ENCODE peak calls at places on chromosomes 3 and 15, in six cellular contexts. V is body of pancreas; R is NCI-H2171 treated with DMSO at 0.1 percent for 48 hours; P is WTC11; D is DMS53; G is activated CD4-positive, alpha-beta memory T cell treated with anti-CD3 and anti-CD28 coated beads, Interleukin-2, amount 10 ng/mL, durations not matched to agents 7 days and 5 days. N is an unnamed sample.
A peak's percentile ranks its signal among the peaks of the same experiment; 100 is the strongest.

GRCh38 chr3:130395916-130396315 is 50.4 kb downstream of the COL6A5 start:
- DNase-seq in V (peak; percentile 4), R (no peak), P (no peak), D (peak; percentile 91), G (no peak), N (no peak)

GRCh38 chr3:159775372-159775961 is 213.2 kb upstream of the IL12A start:
- DNase-seq in V (no peak), R (peak; percentile 66), P (peak; percentile 44), D (no peak), G (no peak), N (no peak)

GRCh38 chr3:13839253-13839652 is 40.6 kb downstream of the WNT7A start:
- DNase-seq in V (no peak), R (no peak), P (no peak), D (no peak), G (no peak), N (no peak)

GRCh38 chr3:142209655-142210054 is 15.7 kb downstream of the GK5 start:
- DNase-seq in V (peak; percentile 12), R (peak; percentile 79), P (no peak), D (no peak), G (no peak), N (peak; percentile 4)

GRCh38 chr15:21261965-21262850 is 178.1 kb downstream of the POTEB3 start:
- DNase-seq in V (no peak), R (no peak), P (no peak), D (no peak), G (no peak), N (no peak)

GRCh38 chr3:11660242-11660641 is 16.5 kb upstream of the VGLL4 start:
- DNase-seq in V (peak; percentile 90), R (no peak), P (no peak), D (peak; percentile 15), G (no peak), N (no peak)

GRCh38 chr3:196440041-196440537 is 7.9 kb upstream of the UBXN7 start:
- DNase-seq in V (no peak), R (no peak), P (no peak), D (no peak), G (no peak), N (no peak)

GRCh38 chr3:178454714-178455113 is 81.5 kb upstream of the KCNMB2 start:
- DNase-seq in V (peak; percentile 34), R (no peak), P (no peak), D (no peak), G (no peak), N (no peak)

GRCh38 chr3:148943531-148944200 is 47.7 kb upstream of the GYG1 start:
- DNase-seq in V (peak; percentile 48), R (peak; percentile 78), P (no peak), D (peak; percentile 90), G (no peak), N (peak; percentile 73)

GRCh38 chr3:27712136-27713065 is 9.7 kb downstream of the EOMES start:
- DNase-seq in V (peak; percentile 79), R (peak; percentile 50), P (peak; percentile 78), D (peak; percentile 75), G (peak; percentile 84), N (no peak)

GRCh38 chr15:87500240-87500639 is 756.3 kb downstream of the NTRK3 start:
- DNase-seq in V (no peak), R (peak; percentile 12), P (peak; percentile 36), D (no peak), G (no peak), N (no peak)

GRCh38 chr15:41848595-41848994 is 9.9 kb downstream of the PLA2G4B start:
- DNase-seq in V (no peak), R (no peak), P (no peak), D (no peak), G (no peak), N (no peak)

GRCh38 chr3:143608966-143609365 is 239.3 kb downstream of the SLC9A9 start:
- DNase-seq in V (no peak), R (no peak), P (no peak), D (no peak), G (no peak), N (no peak)

GRCh38 chr3:123188058-123188457 is 13.7 kb upstream of the SEC22A start:
- DNase-seq in V (no peak), R (no peak), P (no peak), D (no peak), G (no peak), N (no peak)

GRCh38 chr15:92661069-92661468 is 5.5 kb upstream of the FAM174B start:
- DNase-seq in V (no peak), R (no peak), P (no peak), D (no peak), G (no peak), N (no peak)

GRCh38 chr3:104428526-104428925 is 938.2 kb upstream of the ALCAM start:
- DNase-seq in V (no peak), R (no peak), P (no peak), D (no peak), G (no peak), N (no peak)

GRCh38 chr3:46926039-46926438 is 48.5 kb downstream of the PTH1R start:
- DNase-seq in V (no peak), R (no peak), P (no peak), D (peak; percentile 37), G (no peak), N (no peak)

GRCh38 chr15:44137750-44138149 is 57.3 kb downstream of the FRMD5 start:
- DNase-seq in V (no peak), R (no peak), P (no peak), D (peak; percentile 19), G (no peak), N (no peak)

GRCh38 chr3:7669641-7670040 is 808.7 kb downstream of the GRM7 start:
- DNase-seq in V (no peak), R (no peak), P (no peak), D (no peak), G (no peak), N (no peak)

GRCh38 chr3:44061961-44062360 is 179.7 kb upstream of the TOPAZ1 start:
- DNase-seq in V (no peak), R (no peak), P (no peak), D (no peak), G (no peak), N (no peak)

GRCh38 chr3:61848885-61849284 is 287.5 kb downstream of the PTPRG start:
- DNase-seq in V (peak; percentile 29), R (no peak), P (no peak), D (no peak), G (no peak), N (no peak)

GRCh38 chr3:116059421-116060096 is 385.7 kb downstream of the LSAMP start:
- DNase-seq in V (peak; percentile 6), R (peak; percentile 68), P (peak; percentile 34), D (peak; percentile 90), G (no peak), N (no peak)

GRCh38 chr3:53175613-53176537 is 14.9 kb downstream of the PRKCD start:
- DNase-seq in V (no peak), R (no peak), P (no peak), D (no peak), G (no peak), N (no peak)

GRCh38 chr15:89837134-89837829 is 22.6 kb upstream of the ANPEP start:
- DNase-seq in V (peak; percentile 61), R (no peak), P (no peak), D (no peak), G (no peak), N (no peak)

GRCh38 chr3:170159459-170159858 is 22.1 kb downstream of the PHC3 start:
- DNase-seq in V (no peak), R (no peak), P (no peak), D (no peak), G (no peak), N (no peak)

GRCh38 chr3:133448478-133449122 is 48.7 kb downstream of the BFSP2 start:
- DNase-seq in V (peak; percentile 16), R (no peak), P (no peak), D (no peak), G (peak; percentile 46), N (no peak)

GRCh38 chr15:25764980-25765735 is 98.0 kb downstream of the ATP10A start:
- DNase-seq in V (no peak), R (no peak), P (no peak), D (no peak), G (no peak), N (no peak)

GRCh38 chr3:173770796-173771573 is 373.4 kb downstream of the NLGN1 start:
- DNase-seq in V (no peak), R (no peak), P (no peak), D (no peak), G (no peak), N (no peak)

GRCh38 chr3:55541016-55541415 is 53.9 kb upstream of the WNT5A start:
- DNase-seq in V (no peak), R (no peak), P (no peak), D (no peak), G (no peak), N (no peak)

GRCh38 chr3:52014613-52015012 is 18.9 kb upstream of the RPL29 start:
- DNase-seq in V (no peak), R (no peak), P (peak; percentile 66), D (peak; percentile 4), G (no peak), N (no peak)

GRCh38 chr3:58111513-58112184 is 99.1 kb downstream of the DNASE1L3 start:
- DNase-seq in V (peak; percentile 96), R (no peak), P (no peak), D (peak; percentile 87), G (no peak), N (no peak)

GRCh38 chr3:42652611-42653302 is 740 bp upstream of the ZBTB47 start:
- DNase-seq in V (peak; percentile 80), R (peak; percentile 6), P (no peak), D (peak; percentile 65), G (peak; percentile 38), N (no peak)

N was measured in NCI-H1436.